ENCODE peak calls at places on chromosome 10, in ten cellular contexts. K, Q, T, A, G, R, P, C, H and F are unnamed samples. For H3K4me1, the result is how much of the 10 kb centered on the place peaks cover.

GRCh38 chr10:82242778-82243177 is 367.8 kb downstream of the NRG3 start:
- DNase-seq in K (no peak), Q (no peak), T (no peak), A (peak), G (no peak), R (no peak), P (no peak), C (no peak), H (no peak), F (no peak)

GRCh38 chr10:3857318-3857717 is 72.3 kb upstream of the KLF6 start:
- DNase-seq in K (no peak), Q (no peak), T (no peak), A (no peak), G (no peak), R (no peak), P (no peak), C (no peak), H (no peak), F (no peak)

GRCh38 chr10:59240581-59241183 is 64.2 kb downstream of the PHYHIPL start:
- DNase-seq in K (no peak), Q (no peak), T (no peak), A (peak), G (no peak), R (no peak), P (peak), C (no peak), H (no peak), F (no peak)

GRCh38 chr10:33240931-33241330 is 93.5 kb downstream of the NRP1 start:
- DNase-seq in K (no peak), Q (no peak), T (no peak), A (no peak), G (no peak), R (no peak), P (no peak), C (no peak), H (no peak), F (no peak)

GRCh38 chr10:100104300-100104699 is 22.6 kb upstream of the CPN1 start:
- DNase-seq in K (no peak), Q (no peak), T (no peak), A (no peak), G (no peak), R (no peak), P (no peak), C (no peak), H (no peak), F (no peak)

GRCh38 chr10:75399461-75400162 is 2.0 kb downstream of the ZNF503 start:
- DNase-seq in K (peak), Q (peak), T (peak), A (peak), G (peak), R (no peak), P (peak), C (peak), H (peak), F (no peak)

GRCh38 chr10:123967626-123968243 is 76.1 kb upstream of the CPXM2 start:
- DNase-seq in K (peak), Q (peak), T (peak), A (peak), G (peak), R (no peak), P (peak), C (peak), H (peak), F (no peak)

GRCh38 chr10:21180604-21181003 is 283.5 kb upstream of the NEBL start:
- DNase-seq in K (no peak), Q (no peak), T (no peak), A (no peak), G (no peak), R (no peak), P (peak), C (no peak), H (no peak), F (no peak)

GRCh38 chr10:91551856-91552255 is 81.0 kb downstream of the PPP1R3C start:
- DNase-seq in K (no peak), Q (peak), T (no peak), A (peak), G (peak), R (peak), P (peak), C (peak), H (peak), F (no peak)

GRCh38 chr10:132113206-132113605 is 47.5 kb downstream of the JAKMIP3 start:
- DNase-seq in K (no peak), Q (no peak), T (no peak), A (no peak), G (no peak), R (no peak), P (no peak), C (peak), H (no peak), F (peak)

GRCh38 chr10:11197266-11197712 is 179.6 kb downstream of the CELF2 start:
- DNase-seq in K (no peak), Q (no peak), T (peak), A (peak), G (peak), R (no peak), P (peak), C (peak), H (no peak), F (no peak)

GRCh38 chr10:124168581-124168980 is 75.2 kb upstream of the CHST15 start:
- DNase-seq in K (no peak), Q (no peak), T (no peak), A (no peak), G (no peak), R (no peak), P (no peak), C (no peak), H (no peak), F (no peak)

GRCh38 chr10:101779544-101780186 is 3.6 kb downstream of the NPM3 start:
- DNase-seq in K (peak), Q (peak), T (peak), A (peak), G (peak), R (no peak), P (no peak), C (peak), H (peak), F (no peak)

GRCh38 chr10:43596546-43596945 is 9.7 kb upstream of the ZNF485 start:
- DNase-seq in K (no peak), Q (no peak), T (no peak), A (no peak), G (no peak), R (no peak), P (no peak), C (no peak), H (no peak), F (no peak)

GRCh38 chr10:78861456-78862327 is 207.1 kb upstream of the ZMIZ1 start:
- DNase-seq in K (no peak), Q (no peak), T (no peak), A (peak), G (no peak), R (peak), P (no peak), C (no peak), H (peak), F (no peak)

GRCh38 chr10:86349940-86350630 is 16.5 kb downstream of the GRID1 start:
- DNase-seq in K (no peak), Q (peak), T (no peak), A (no peak), G (no peak), R (no peak), P (no peak), C (no peak), H (no peak), F (no peak)

GRCh38 chr10:86347856-86348255 is 18.7 kb downstream of the GRID1 start:
- DNase-seq in K (no peak), Q (peak), T (no peak), A (no peak), G (no peak), R (no peak), P (no peak), C (no peak), H (peak), F (no peak)

GRCh38 chr10:86350897-86351296 is 15.7 kb downstream of the GRID1 start:
- DNase-seq in K (no peak), Q (peak), T (no peak), A (no peak), G (no peak), R (no peak), P (no peak), C (no peak), H (no peak), F (no peak)

GRCh38 chr10:86348321-86349210 is 18.0 kb downstream of the GRID1 start:
- DNase-seq in K (no peak), Q (peak), T (peak), A (no peak), G (no peak), R (no peak), P (peak), C (no peak), H (peak), F (no peak)

GRCh38 chr10:86349474-86349873 is 17.1 kb downstream of the GRID1 start:
- DNase-seq in K (no peak), Q (peak), T (no peak), A (no peak), G (no peak), R (no peak), P (peak), C (no peak), H (peak), F (no peak)
- TF ChIP-seq CTCF in K (no peak), Q (no peak), T (no peak), A (peak), G (no peak), R (no peak), P (peak), C (no peak), H (peak), F (no peak)

GRCh38 chr10:87506988-87507387 is 2.3 kb downstream of the MINPP1 start:
- DNase-seq in K (no peak), Q (no peak), T (no peak), A (no peak), G (no peak), R (no peak), P (no peak), C (no peak), H (no peak), F (no peak)
- H3K4me3 ChIP-seq in K (no peak), Q (peak), T (no peak), A (peak), G (no peak), R (no peak), P (peak), C (no peak), H (peak), F (peak)

DNA sequence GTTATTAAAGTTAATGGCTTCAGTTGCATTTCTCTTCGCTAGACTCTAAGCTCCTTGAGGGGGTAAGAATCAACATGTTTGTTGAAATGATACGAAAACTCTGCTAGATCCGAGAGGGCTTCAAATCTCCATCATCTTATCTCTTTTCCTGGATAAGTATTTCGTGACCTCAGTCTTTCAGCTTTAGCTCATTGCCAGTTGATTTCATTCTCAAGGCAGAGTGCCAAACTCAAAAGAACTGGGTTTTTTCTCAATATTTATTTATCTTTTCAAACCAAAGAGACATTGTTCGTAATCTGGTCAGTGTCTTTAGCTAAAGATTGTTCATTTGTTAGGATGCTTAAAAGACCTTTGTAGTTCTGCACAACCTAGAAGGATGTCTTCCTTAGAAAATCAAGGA is 108.9 kb downstream of the ARID5B start:
- DNase-seq in K (no peak), Q (no peak), T (no peak), A (no peak), G (no peak), R (no peak), P (no peak), C (no peak), H (no peak), F (no peak)
- H3K4me1 ChIP-seq in K (under half), Q (under half), T (under half), A (under half), G (under half), R (under half), P (under half), C (under half), H (under half), F (under half)

DNA sequence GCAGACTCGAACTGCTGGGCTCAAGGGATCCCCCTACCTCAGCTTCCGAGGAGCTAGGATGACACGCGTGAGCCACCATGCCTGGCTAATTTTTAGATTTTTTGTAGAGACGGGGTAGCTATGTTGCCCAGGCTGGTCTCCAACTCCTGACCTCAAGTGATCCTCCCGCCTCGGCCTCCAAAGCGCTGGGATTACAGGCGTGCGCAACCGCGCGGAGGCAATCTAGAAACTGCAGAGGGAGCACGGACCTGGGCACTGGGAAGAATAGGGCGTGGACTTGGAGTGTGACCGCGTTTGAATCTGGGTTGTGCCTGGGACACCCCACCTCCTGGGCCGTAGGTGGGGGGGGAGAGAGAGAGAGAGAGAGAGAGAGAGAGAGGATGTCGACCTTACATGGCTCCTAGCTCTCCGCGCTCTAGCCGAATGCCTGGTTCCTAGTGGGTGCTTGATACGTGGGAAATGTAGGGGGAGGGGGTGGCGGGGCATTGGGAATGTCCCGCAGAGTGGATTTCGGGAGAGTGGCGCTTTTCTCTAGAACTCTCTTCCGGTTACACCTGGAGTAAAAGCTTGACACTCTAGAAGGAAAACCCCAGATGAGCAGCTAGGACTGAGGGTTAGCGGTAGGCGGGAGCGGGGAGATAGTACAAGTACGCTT is 1.2 kb upstream of the MAP3K8 start:
- DNase-seq in K (no peak), Q (peak), T (no peak), A (no peak), G (peak), R (no peak), P (peak), C (peak), H (no peak), F (no peak)
- TF ChIP-seq CTCF in K (no peak), Q (no peak), T (no peak), A (peak), G (peak), R (no peak), P (no peak), C (no peak), H (no peak), F (no peak)

GRCh38 chr10:129163536-129163935 is 303.5 kb upstream of the MGMT start:
- DNase-seq in K (no peak), Q (no peak), T (no peak), A (no peak), G (no peak), R (no peak), P (no peak), C (no peak), H (no peak), F (no peak)
- H3K4me3 ChIP-seq in K (no peak), Q (no peak), T (no peak), A (no peak), G (no peak), R (no peak), P (no peak), C (no peak), H (no peak), F (no peak)